ENCODE peak calls at places on chromosomes 4 and X, in five cellular contexts. One of them, this sample, is unnamed.

GRCh38 chrX:629230-630006 is 1.2 kb upstream of the SHOX start:
- DNase-seq in foreskin fibroblast: no peak
- DNase-seq in transverse colon: no peak
- DNase-seq in MM.1S: no peak
- DNase-seq in ovary: no peak
- DNase-seq in this sample: no peak

GRCh38 chr4:169593050-169593449 is 19.3 kb downstream of the NEK1 start:
- DNase-seq in foreskin fibroblast: no peak
- DNase-seq in transverse colon: no peak
- DNase-seq in MM.1S: no peak
- DNase-seq in ovary: no peak
- DNase-seq in this sample: no peak

GRCh38 chr4:122045533-122045932 is 93.7 kb upstream of the TRPC3 start:
- DNase-seq in foreskin fibroblast: peak
- DNase-seq in transverse colon: no peak
- DNase-seq in MM.1S: no peak
- DNase-seq in ovary: no peak
- DNase-seq in this sample: peak

GRCh38 chr4:81635747-81636146 is 164.0 kb upstream of the RASGEF1B start:
- DNase-seq in foreskin fibroblast: no peak
- DNase-seq in transverse colon: peak
- DNase-seq in MM.1S: peak
- DNase-seq in ovary: no peak
- DNase-seq in this sample: no peak

GRCh38 chr4:173522160-173522873 is 7.7 kb downstream of the HAND2 start:
- DNase-seq in foreskin fibroblast: peak
- DNase-seq in transverse colon: peak
- DNase-seq in MM.1S: no peak
- DNase-seq in ovary: peak
- DNase-seq in this sample: peak

GRCh38 chrX:345020-345925 is 26.7 kb upstream of the GTPBP6 start:
- DNase-seq in foreskin fibroblast: no peak
- DNase-seq in transverse colon: no peak
- DNase-seq in MM.1S: no peak
- DNase-seq in ovary: no peak
- DNase-seq in this sample: no peak

GRCh38 chrX:47563801-47564315 is 2.9 kb downstream of the ARAF start:
- DNase-seq in foreskin fibroblast: no peak
- DNase-seq in transverse colon: no peak
- DNase-seq in MM.1S: no peak
- DNase-seq in ovary: no peak
- DNase-seq in this sample: no peak

GRCh38 chrX:47587906-47588735 is 5.9 kb downstream of the TIMP1 start:
- DNase-seq in foreskin fibroblast: no peak
- DNase-seq in transverse colon: no peak
- DNase-seq in MM.1S: no peak
- DNase-seq in ovary: no peak
- DNase-seq in this sample: no peak

GRCh38 chr4:7857993-7858392 is 81.7 kb downstream of the AFAP1 start:
- DNase-seq in foreskin fibroblast: no peak
- DNase-seq in transverse colon: no peak
- DNase-seq in MM.1S: no peak
- DNase-seq in ovary: no peak
- DNase-seq in this sample: no peak

GRCh38 chrX:74925210-74926088 is at the start of gene NEXMIF:
- DNase-seq in foreskin fibroblast: peak
- DNase-seq in transverse colon: peak
- DNase-seq in MM.1S: peak
- DNase-seq in ovary: peak
- DNase-seq in this sample: no peak

GRCh38 chrX:149762696-149763614 is 10.9 kb upstream of the HSFX1 start:
- DNase-seq in foreskin fibroblast: no peak
- DNase-seq in transverse colon: no peak
- DNase-seq in MM.1S: no peak
- DNase-seq in ovary: no peak
- DNase-seq in this sample: no peak

GRCh38 chr4:81638698-81639097 is 167.0 kb upstream of the RASGEF1B start:
- DNase-seq in foreskin fibroblast: no peak
- DNase-seq in transverse colon: no peak
- DNase-seq in MM.1S: no peak
- DNase-seq in ovary: no peak
- DNase-seq in this sample: no peak

GRCh38 chr4:8320386-8320750 is 50.8 kb downstream of the HTRA3 start:
- DNase-seq in foreskin fibroblast: no peak
- DNase-seq in transverse colon: no peak
- DNase-seq in MM.1S: no peak
- DNase-seq in ovary: no peak
- DNase-seq in this sample: no peak

GRCh38 chrX:47564438-47565085 is 3.6 kb downstream of the ARAF start:
- DNase-seq in foreskin fibroblast: no peak
- DNase-seq in transverse colon: no peak
- DNase-seq in MM.1S: no peak
- DNase-seq in ovary: no peak
- DNase-seq in this sample: no peak

GRCh38 chrX:119605739-119606507 is at the start of gene NKRF:
- DNase-seq in foreskin fibroblast: no peak
- DNase-seq in transverse colon: peak
- DNase-seq in MM.1S: peak
- DNase-seq in ovary: peak
- DNase-seq in this sample: no peak

GRCh38 chr4:94641702-94642560 is 115.8 kb upstream of the BMPR1B start:
- DNase-seq in foreskin fibroblast: peak
- DNase-seq in transverse colon: no peak
- DNase-seq in MM.1S: no peak
- DNase-seq in ovary: no peak
- DNase-seq in this sample: no peak

GRCh38 chr4:176099314-176099713 is 33.7 kb downstream of the WDR17 start:
- DNase-seq in foreskin fibroblast: no peak
- DNase-seq in transverse colon: no peak
- DNase-seq in MM.1S: peak
- DNase-seq in ovary: no peak
- DNase-seq in this sample: no peak

GRCh38 chr4:152784490-152785195 is 4.9 kb downstream of the ARFIP1 start:
- DNase-seq in foreskin fibroblast: peak
- DNase-seq in transverse colon: peak
- DNase-seq in MM.1S: no peak
- DNase-seq in ovary: no peak
- DNase-seq in this sample: peak

GRCh38 chr4:82947498-82947897 is 47.0 kb downstream of the THAP9 start:
- DNase-seq in foreskin fibroblast: no peak
- DNase-seq in transverse colon: no peak
- DNase-seq in MM.1S: no peak
- DNase-seq in ovary: no peak
- DNase-seq in this sample: no peak

GRCh38 chr4:122140834-122141233 is 11.3 kb upstream of the BLTP1 start:
- DNase-seq in foreskin fibroblast: no peak
- DNase-seq in transverse colon: no peak
- DNase-seq in MM.1S: no peak
- DNase-seq in ovary: no peak
- DNase-seq in this sample: no peak

GRCh38 chr4:102501635-102502382 is 650 bp downstream of the NFKB1 start:
- DNase-seq in foreskin fibroblast: peak
- DNase-seq in transverse colon: peak
- DNase-seq in MM.1S: peak
- DNase-seq in ovary: peak
- DNase-seq in this sample: no peak

GRCh38 chr4:15024386-15024785 is 22.1 kb downstream of the CPEB2 start:
- DNase-seq in foreskin fibroblast: no peak
- DNase-seq in transverse colon: no peak
- DNase-seq in MM.1S: no peak
- DNase-seq in ovary: no peak
- DNase-seq in this sample: no peak

GRCh38 chr4:2928242-2929155 is 34.7 kb downstream of the NOP14 start:
- DNase-seq in foreskin fibroblast: no peak
- DNase-seq in transverse colon: no peak
- DNase-seq in MM.1S: no peak
- DNase-seq in ovary: no peak
- DNase-seq in this sample: no peak

GRCh38 chr4:75513529-75514130 is 573 bp downstream of the RCHY1 start:
- DNase-seq in foreskin fibroblast: no peak
- DNase-seq in transverse colon: no peak
- DNase-seq in MM.1S: no peak
- DNase-seq in ovary: no peak
- DNase-seq in this sample: no peak

GRCh38 chr4:40500781-40501180 is 128.9 kb downstream of the RBM47 start:
- DNase-seq in foreskin fibroblast: no peak
- DNase-seq in transverse colon: no peak
- DNase-seq in MM.1S: no peak
- DNase-seq in ovary: no peak
- DNase-seq in this sample: no peak

GRCh38 chr4:41713768-41714167 is 34.8 kb downstream of the PHOX2B start:
- DNase-seq in foreskin fibroblast: no peak
- DNase-seq in transverse colon: no peak
- DNase-seq in MM.1S: no peak
- DNase-seq in ovary: no peak
- DNase-seq in this sample: no peak

GRCh38 chrX:147626605-147627004 is 285.1 kb upstream of the FMR1 start:
- DNase-seq in foreskin fibroblast: no peak
- DNase-seq in transverse colon: no peak
- DNase-seq in MM.1S: no peak
- DNase-seq in ovary: no peak
- DNase-seq in this sample: no peak

GRCh38 chrX:13472975-13473665 is 96.3 kb upstream of the EGFL6 start:
- DNase-seq in foreskin fibroblast: no peak
- DNase-seq in transverse colon: no peak
- DNase-seq in MM.1S: no peak
- DNase-seq in ovary: no peak
- DNase-seq in this sample: no peak

GRCh38 chrX:95057341-95057740 is 1383.3 kb downstream of the FAM133A start:
- DNase-seq in foreskin fibroblast: no peak
- DNase-seq in transverse colon: no peak
- DNase-seq in MM.1S: no peak
- DNase-seq in ovary: no peak
- DNase-seq in this sample: no peak

DNA sequence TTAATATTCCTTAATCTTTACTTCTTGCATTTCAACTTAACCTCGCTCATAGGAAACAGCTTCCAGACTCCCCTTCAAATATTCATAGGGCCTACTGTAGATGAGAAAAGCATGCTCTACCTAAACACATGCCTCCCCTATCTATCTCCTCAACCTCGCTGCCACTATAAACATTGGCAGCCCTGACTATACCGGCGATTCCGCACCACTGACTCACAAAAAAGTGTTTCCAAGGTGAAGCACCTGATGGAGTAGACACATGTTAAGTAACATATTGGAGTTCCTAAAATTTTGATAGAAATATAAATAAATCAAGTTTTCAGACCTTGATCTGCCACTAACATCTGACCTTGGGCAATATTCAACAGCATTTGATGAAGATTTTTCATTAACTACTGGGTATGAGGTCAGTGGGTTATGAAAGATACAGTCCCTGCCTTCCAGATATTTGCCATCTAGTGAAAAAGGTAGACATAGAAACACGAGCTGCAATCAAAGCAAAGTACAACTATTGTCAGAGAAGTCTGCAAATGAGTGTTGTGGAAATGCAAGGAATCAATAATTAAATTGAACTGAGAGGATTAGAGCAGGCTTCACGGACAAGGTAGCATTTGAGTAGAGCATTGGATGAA is 184.2 kb downstream of the MAML3 start:
- DNase-seq in foreskin fibroblast: no peak
- DNase-seq in transverse colon: no peak
- DNase-seq in MM.1S: no peak
- DNase-seq in ovary: no peak
- DNase-seq in this sample: no peak
- TF ChIP-seq CTCF in foreskin fibroblast: no peak
- TF ChIP-seq CTCF in transverse colon: no peak
- TF ChIP-seq CTCF in MM.1S: no peak
- TF ChIP-seq CTCF in ovary: no peak
- TF ChIP-seq CTCF in this sample: no peak

GRCh38 chr4:48105230-48105629 is 28.8 kb downstream of the TXK start:
- DNase-seq in foreskin fibroblast: no peak
- DNase-seq in transverse colon: no peak
- DNase-seq in MM.1S: no peak
- DNase-seq in ovary: no peak
- DNase-seq in this sample: no peak
- TF ChIP-seq CTCF in foreskin fibroblast: no peak
- TF ChIP-seq CTCF in transverse colon: no peak
- TF ChIP-seq CTCF in MM.1S: no peak
- TF ChIP-seq CTCF in ovary: no peak
- TF ChIP-seq CTCF in this sample: no peak

GRCh38 chr4:29970626-29971025 is 749.5 kb upstream of the PCDH7 start:
- DNase-seq in foreskin fibroblast: no peak
- DNase-seq in transverse colon: no peak
- DNase-seq in MM.1S: no peak
- DNase-seq in ovary: no peak
- DNase-seq in this sample: no peak
- TF ChIP-seq CTCF in foreskin fibroblast: no peak
- TF ChIP-seq CTCF in transverse colon: no peak
- TF ChIP-seq CTCF in MM.1S: no peak
- TF ChIP-seq CTCF in ovary: no peak
- TF ChIP-seq CTCF in this sample: no peak

GRCh38 chrX:106874075-106874474 is 29.1 kb downstream of the RIPPLY1 start:
- DNase-seq in foreskin fibroblast: no peak
- DNase-seq in transverse colon: no peak
- DNase-seq in MM.1S: peak
- DNase-seq in ovary: no peak
- DNase-seq in this sample: peak
- TF ChIP-seq CTCF in foreskin fibroblast: peak
- TF ChIP-seq CTCF in transverse colon: peak
- TF ChIP-seq CTCF in MM.1S: peak
- TF ChIP-seq CTCF in ovary: no peak
- TF ChIP-seq CTCF in this sample: peak

GRCh38 chr4:25767877-25768475 is 94.8 kb downstream of the SEL1L3 start:
- DNase-seq in foreskin fibroblast: peak
- DNase-seq in transverse colon: peak
- DNase-seq in MM.1S: peak
- DNase-seq in ovary: peak
- DNase-seq in this sample: peak
- TF ChIP-seq CTCF in foreskin fibroblast: peak
- TF ChIP-seq CTCF in transverse colon: peak
- TF ChIP-seq CTCF in MM.1S: peak
- TF ChIP-seq CTCF in ovary: peak
- TF ChIP-seq CTCF in this sample: peak

GRCh38 chrX:54747713-54748393 is 50.2 kb downstream of the ITIH6 start:
- DNase-seq in foreskin fibroblast: no peak
- DNase-seq in transverse colon: no peak
- DNase-seq in MM.1S: no peak
- DNase-seq in ovary: no peak
- DNase-seq in this sample: no peak
- TF ChIP-seq CTCF in foreskin fibroblast: no peak
- TF ChIP-seq CTCF in transverse colon: no peak
- TF ChIP-seq CTCF in MM.1S: no peak
- TF ChIP-seq CTCF in ovary: no peak
- TF ChIP-seq CTCF in this sample: no peak

DNA sequence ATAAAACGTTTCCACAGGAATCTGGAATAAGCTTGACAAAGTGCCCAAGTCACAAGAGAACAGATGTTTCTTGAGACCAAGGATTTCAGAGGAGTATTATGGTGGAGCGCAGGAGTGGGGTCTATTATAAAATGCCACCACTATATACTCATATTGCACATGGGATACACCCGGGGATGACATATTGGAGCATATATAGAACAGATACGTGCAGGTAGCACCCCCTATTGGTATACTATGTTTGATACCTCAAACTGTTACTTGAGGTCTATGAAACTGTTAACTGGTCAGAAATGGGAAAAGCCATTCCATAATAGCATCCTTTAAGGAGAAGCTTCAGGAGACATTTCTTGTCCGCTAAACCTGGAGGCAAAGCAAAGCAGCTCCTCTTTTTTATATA is 86.0 kb downstream of the PCYT1B start:
- DNase-seq in foreskin fibroblast: no peak
- DNase-seq in transverse colon: no peak
- DNase-seq in MM.1S: no peak
- DNase-seq in ovary: no peak
- DNase-seq in this sample: no peak
- TF ChIP-seq CTCF in foreskin fibroblast: no peak
- TF ChIP-seq CTCF in transverse colon: no peak
- TF ChIP-seq CTCF in MM.1S: no peak
- TF ChIP-seq CTCF in ovary: no peak
- TF ChIP-seq CTCF in this sample: no peak

This sample was measured in HFF-Myc.